ENCODE peak calls at places on chromosomes 7 and 10, in ten cellular contexts. M is right atrium auricular region; Z is SK-N-SH; W is AG04450; C is lower lobe of right lung; B is CD4-positive, alpha-beta T cell; Y is HCT116; L is thyroid gland; T is body of pancreas; J is cardiac muscle cell. G is an unnamed sample.

GRCh38 chr7:44431091-44431608 is 59.3 kb downstream of the NUDCD3 start:
- DNase-seq in C (no peak), B (peak; percentile 16), W (no peak), M (no peak), Z (peak; percentile 47), Y (no peak), L (peak; percentile 37), T (peak; percentile 35), J (peak; percentile 36), G (no peak)

GRCh38 chr7:143244321-143244720 is 18.9 kb upstream of the GSTK1 start:
- DNase-seq in W (no peak), C (no peak), T (no peak), J (no peak), M (no peak), L (no peak), B (no peak), Y (no peak), Z (no peak), G (no peak)

GRCh38 chr7:32239764-32240163 is 169.6 kb upstream of the PDE1C start:
- DNase-seq in Y (no peak), Z (no peak), C (no peak), M (no peak), T (no peak), W (no peak), L (no peak), B (no peak), J (no peak), G (no peak)

GRCh38 chr7:149714081-149714909 is 59.1 kb downstream of the ZNF467 start:
- DNase-seq in C (peak; percentile 93), Y (no peak), Z (peak; percentile 100), L (peak; percentile 89), W (peak; percentile 59), J (peak; percentile 96), M (peak; percentile 86), T (peak; percentile 89), B (peak; percentile 93), G (peak; percentile 93)

GRCh38 chr7:102896585-102896984 is 16.2 kb upstream of the LRRC17 start:
- DNase-seq in T (no peak), Y (no peak), J (no peak), L (no peak), C (no peak), M (no peak), Z (no peak), W (no peak), B (no peak), G (no peak)

GRCh38 chr10:100927266-100927665 is 14.5 kb downstream of the SLF2 start:
- DNase-seq in J (no peak), Z (no peak), M (no peak), T (no peak), Y (no peak), W (no peak), B (no peak), L (no peak), C (no peak), G (no peak)

GRCh38 chr10:1185911-1186692 is 129.9 kb downstream of the WDR37 start:
- DNase-seq in C (peak; percentile 32), W (no peak), T (no peak), Y (no peak), M (no peak), Z (no peak), L (no peak), J (no peak), B (no peak), G (no peak)

GRCh38 chr10:132662186-132662920 is 123.6 kb downstream of the NKX6-2 start:
- DNase-seq in T (no peak), L (no peak), B (no peak), C (peak; percentile 35), J (no peak), M (no peak), Y (no peak), Z (no peak), W (no peak), G (no peak)

GRCh38 chr10:79376078-79376628 is 28.9 kb downstream of the PPIF start:
- DNase-seq in Y (no peak), W (no peak), B (no peak), J (no peak), M (no peak), T (no peak), L (no peak), C (peak; percentile 28), Z (no peak), G (no peak)

GRCh38 chr7:760006-760405 is 32.9 kb upstream of the PRKAR1B start:
- DNase-seq in L (no peak), W (no peak), C (peak; percentile 23), J (no peak), Z (no peak), T (no peak), M (no peak), Y (no peak), B (no peak), G (no peak)

GRCh38 chr7:121872831-121873764 is at the start of gene PTPRZ1:
- DNase-seq in Z (peak; percentile 68), T (peak; percentile 30), B (no peak), M (no peak), W (no peak), C (peak; percentile 36), J (peak; percentile 73), Y (no peak), L (peak; percentile 8), G (peak; percentile 6)

GRCh38 chr10:79381804-79382221 is 34.5 kb downstream of the PPIF start:
- DNase-seq in J (peak; percentile 49), Y (no peak), B (no peak), C (peak; percentile 53), W (peak; percentile 60), T (peak; percentile 44), Z (no peak), L (peak; percentile 15), M (peak; percentile 92), G (peak; percentile 85)

GRCh38 chr7:137169282-137169698 is 174.2 kb downstream of the PTN start:
- DNase-seq in L (peak; percentile 70), T (peak; percentile 46), Y (no peak), J (peak; percentile 86), B (no peak), W (peak; percentile 55), Z (peak; percentile 83), M (peak; percentile 75), C (no peak), G (peak; percentile 33)

GRCh38 chr10:89431977-89432376 is 17.6 kb downstream of the IFIT5 start:
- DNase-seq in B (no peak), M (no peak), W (no peak), T (peak; percentile 31), J (peak; percentile 81), C (no peak), L (peak; percentile 43), Z (no peak), Y (no peak), G (no peak)

DNA sequence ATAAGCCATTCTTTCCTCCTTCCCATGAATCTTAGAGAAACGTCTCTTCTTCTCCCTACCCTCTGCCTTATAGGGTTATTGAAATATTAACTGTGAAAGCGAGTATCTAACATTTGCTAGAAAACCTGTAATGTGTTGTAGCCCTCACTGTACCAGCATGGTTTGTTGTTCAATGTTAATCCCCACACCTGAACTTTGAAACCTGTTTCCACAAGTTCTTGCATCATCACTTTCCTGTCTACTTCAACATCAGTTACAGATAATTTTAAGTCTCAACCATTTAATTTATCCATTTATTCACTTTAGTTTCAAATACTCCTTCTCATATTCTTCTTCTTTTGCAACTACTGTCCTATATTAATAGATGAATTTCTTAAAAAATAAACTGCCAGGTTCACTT is 148.2 kb downstream of the ETV1 start:
- DNase-seq in W (no peak), J (no peak), L (no peak), C (no peak), Z (no peak), Y (no peak), M (no peak), T (no peak), B (no peak), G (no peak)
- H3K9me3 ChIP-seq in W (no peaks in the 10 kb centered on the region), J (no peaks in the 10 kb centered on the region), L (no peaks in the 10 kb centered on the region), C (no peaks in the 10 kb centered on the region), Z (no peaks in the 10 kb centered on the region), Y (no peaks in the 10 kb centered on the region), M (no peaks in the 10 kb centered on the region), T (no peaks in the 10 kb centered on the region), B (no peaks in the 10 kb centered on the region), G (no peaks in the 10 kb centered on the region)

GRCh38 chr10:23325132-23325531 is 19.5 kb downstream of the C10orf67 start:
- DNase-seq in M (no peak), Y (no peak), W (no peak), C (no peak), L (no peak), B (no peak), J (no peak), Z (no peak), T (no peak), G (no peak)
- TF ChIP-seq CTCF in M (no peak), Y (no peak), W (no peak), C (peak; percentile 7), L (no peak), B (no peak), J (peak; percentile 21), Z (no peak), T (no peak), G (peak; percentile 18)

DNA sequence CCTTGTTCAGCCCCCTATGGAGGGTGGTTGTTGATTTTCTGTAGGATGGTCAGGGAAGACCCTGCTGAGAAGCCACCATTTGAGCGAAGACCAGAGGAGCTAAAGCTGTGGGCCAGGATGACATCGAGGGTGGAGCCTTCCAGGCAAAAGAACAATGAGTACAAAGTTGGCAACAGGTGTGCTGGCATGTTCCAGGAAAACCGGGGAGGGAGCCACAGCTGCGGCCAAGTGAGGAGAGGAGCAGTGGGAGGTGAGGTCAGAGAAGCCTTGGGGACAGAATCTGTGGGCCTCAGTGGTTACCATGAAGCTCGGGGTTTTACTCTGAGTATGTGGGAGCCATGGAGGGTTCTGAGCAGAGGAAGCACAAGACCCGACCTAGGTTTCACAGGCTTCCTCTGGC is 75.6 kb upstream of the ZNF479 start:
- DNase-seq in C (peak; percentile 4), W (no peak), L (no peak), Z (no peak), B (no peak), Y (no peak), T (no peak), J (no peak), M (no peak), G (no peak)
- H3K9me3 ChIP-seq in C (peaks cover 13% of the 10 kb centered on the region), W (peaks cover 78% of the 10 kb centered on the region), L (no peaks in the 10 kb centered on the region), Z (no peaks in the 10 kb centered on the region), B (peaks cover 14% of the 10 kb centered on the region), Y (peaks cover 2% of the 10 kb centered on the region), T (no peaks in the 10 kb centered on the region), J (peaks cover 5% of the 10 kb centered on the region), M (peaks cover 8% of the 10 kb centered on the region), G (no peaks in the 10 kb centered on the region)

GRCh38 chr10:102420443-102420809 is 210 bp upstream of the FBXL15 start:
- DNase-seq in C (no peak), J (peak; percentile 94), M (no peak), Y (no peak), W (no peak), T (peak; percentile 92), L (no peak), Z (peak; percentile 80), B (no peak), G (no peak)

GRCh38 chr10:102422586-102423129 is 2.0 kb downstream of the FBXL15 start:
- DNase-seq in J (peak; percentile 79), L (peak; percentile 80), B (peak; percentile 54), M (peak; percentile 79), C (peak; percentile 92), Y (peak; percentile 86), W (no peak), Z (peak; percentile 82), T (peak; percentile 86), G (peak; percentile 85)

GRCh38 chr10:102421645-102422585 is 1.3 kb downstream of the FBXL15 start:
- DNase-seq in M (no peak), L (peak; percentile 69), T (peak; percentile 75), Y (no peak), Z (peak; percentile 33), B (no peak), J (peak; percentile 48), C (peak; percentile 76), W (no peak), G (no peak)

GRCh38 chr10:102419561-102420442 is 834 bp upstream of the FBXL15 start:
- DNase-seq in T (peak; percentile 53), M (no peak), B (peak; percentile 68), Y (no peak), L (peak; percentile 40), C (no peak), J (peak; percentile 82), W (no peak), Z (peak; percentile 92), G (peak; percentile 60)

GRCh38 chr10:102420810-102421644 is at the start of gene FBXL15:
- DNase-seq in J (peak; percentile 99), Z (peak; percentile 91), C (peak; percentile 98), L (peak; percentile 98), T (peak; percentile 99), Y (peak; percentile 99), M (peak; percentile 99), W (peak; percentile 92), B (peak; percentile 90), G (peak; percentile 96)
- TF ChIP-seq CTCF in J (no peak), Z (no peak), C (no peak), L (peak; percentile 35), T (no peak), Y (no peak), M (no peak), W (no peak), B (no peak), G (no peak)

G was measured in heart left ventricle.